ENCODE peak calls at places on chromosome 22, in five cellular contexts. J is body of pancreas, V is esophagus muscularis mucosa, N is IMR-90, I is heart left ventricle. D is an unnamed sample.

GRCh38 chr22:44341431-44342346 is 28.9 kb upstream of the SHISAL1 start:
- DNase-seq in N (peak; percentile 69), J (no peak), I (peak; percentile 39), V (no peak), D (no peak)

GRCh38 chr22:49140921-49141680 is 686.6 kb downstream of the BRD1 start:
- DNase-seq in N (no peak), V (no peak), I (no peak), J (no peak), D (no peak)

GRCh38 chr22:35380537-35381423 is at the start of gene HMOX1:
- DNase-seq in J (peak; percentile 91), I (peak; percentile 92), N (peak; percentile 85), V (peak; percentile 98), D (peak; percentile 99)

GRCh38 chr22:30005213-30005857 is 74.9 kb upstream of the HORMAD2 start:
- DNase-seq in J (peak; percentile 81), N (peak; percentile 68), I (no peak), V (no peak), D (peak; percentile 92)

GRCh38 chr22:19873138-19873959 is 18.7 kb upstream of the GNB1L start:
- DNase-seq in N (no peak), V (no peak), I (peak; percentile 9), J (peak; percentile 27), D (peak; percentile 85)

GRCh38 chr22:21025763-21026755 is 6.3 kb downstream of the SLC7A4 start:
- DNase-seq in J (no peak), V (no peak), I (no peak), N (no peak), D (no peak)

GRCh38 chr22:26599505-26599904 is 9.6 kb upstream of the TPST2 start:
- DNase-seq in N (no peak), J (no peak), V (no peak), I (no peak), D (no peak)

GRCh38 chr22:45424241-45424731 is 10.8 kb downstream of the RIBC2 start:
- DNase-seq in N (no peak), V (no peak), I (no peak), J (no peak), D (peak; percentile 86)

GRCh38 chr22:33919591-33920501 is at the start of gene LARGE1:
- DNase-seq in V (peak; percentile 92), I (peak; percentile 52), J (peak; percentile 72), N (peak; percentile 20), D (no peak)

GRCh38 chr22:49394116-49394785 is 433.4 kb downstream of the BRD1 start:
- DNase-seq in J (no peak), V (no peak), N (no peak), I (no peak), D (no peak)

GRCh38 chr22:50242406-50242949 is 2.3 kb downstream of the TUBGCP6 start:
- DNase-seq in J (no peak), V (no peak), I (no peak), N (no peak), D (no peak)

GRCh38 chr22:24845036-24845918 is 39.3 kb downstream of the SGSM1 start:
- DNase-seq in V (no peak), J (no peak), N (peak; percentile 9), I (peak; percentile 50), D (no peak)

GRCh38 chr22:45211435-45211834 is 29.3 kb downstream of the KIAA0930 start:
- DNase-seq in V (no peak), I (no peak), N (no peak), J (no peak), D (no peak)

GRCh38 chr22:35044607-35045390 is 21.2 kb upstream of the ISX start:
- DNase-seq in I (no peak), N (no peak), V (no peak), J (no peak), D (no peak)

GRCh38 chr22:44625981-44626687 is 75.9 kb upstream of the PRR5 start:
- DNase-seq in N (peak; percentile 45), J (peak; percentile 74), V (no peak), I (peak; percentile 68), D (peak; percentile 56)

GRCh38 chr22:50260801-50261614 is 475 bp downstream of the MAPK12 start:
- DNase-seq in N (peak; percentile 67), V (no peak), J (peak; percentile 53), I (no peak), D (no peak)

GRCh38 chr22:23035557-23036277 is 34.6 kb upstream of the GNAZ start:
- DNase-seq in N (no peak), J (no peak), I (no peak), V (peak; percentile 75), D (no peak)

GRCh38 chr22:48146426-48146825 is 1384.0 kb downstream of the TBC1D22A start:
- DNase-seq in I (no peak), V (no peak), J (no peak), N (no peak), D (no peak)

GRCh38 chr22:50031189-50032091 is 18.9 kb upstream of the IL17REL start:
- DNase-seq in I (no peak), V (no peak), N (no peak), J (no peak), D (no peak)

GRCh38 chr22:22049684-22050083 is 67.1 kb upstream of the TOP3B start:
- DNase-seq in J (no peak), N (no peak), V (no peak), I (no peak), D (no peak)

GRCh38 chr22:45977003-45977395 is at the start of gene WNT7B:
- DNase-seq in V (no peak), J (peak; percentile 49), I (no peak), N (no peak), D (no peak)

GRCh38 chr22:50250555-50251471 is at the start of gene HDAC10:
- DNase-seq in V (no peak), I (peak; percentile 80), N (peak; percentile 74), J (peak; percentile 86), D (peak; percentile 63)

GRCh38 chr22:27919222-27919942 is at the start of gene PITPNB:
- DNase-seq in J (peak; percentile 98), I (peak; percentile 98), V (peak; percentile 99), N (peak; percentile 97), D (peak; percentile 99)
- TF ChIP-seq POLR2A in J (peak; percentile 87), I (peak; percentile 9), V (peak; percentile 53), N (peak; percentile 87), D (no peak)

DNA sequence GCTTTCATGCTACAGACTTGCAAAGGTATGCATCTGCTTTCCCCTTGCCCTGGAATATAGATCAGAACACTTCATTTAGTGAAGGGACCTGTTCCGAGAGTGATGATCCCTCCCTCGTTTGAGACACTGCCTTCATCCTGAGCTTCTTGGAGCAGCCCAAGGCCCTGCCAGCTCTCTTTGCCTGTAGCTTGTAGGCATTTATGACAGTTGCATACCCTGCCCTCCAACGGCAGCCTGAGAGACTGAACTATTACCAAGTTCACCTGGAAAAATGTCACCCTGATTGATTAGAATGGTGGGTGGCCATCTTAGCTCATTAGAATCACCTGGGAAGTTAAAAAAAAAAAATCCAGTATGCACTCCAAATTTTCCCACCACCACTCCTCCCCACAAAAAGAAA is 1.5 kb downstream of the MICAL3 start:
- DNase-seq in J (no peak), I (no peak), V (no peak), N (no peak), D (no peak)
- H3K4me3 ChIP-seq in J (no peak overlapping the region), I (peak overlapping the region; percentile 56), V (peak overlapping the region; percentile 78), N (no peak overlapping the region), D (no peak overlapping the region)

GRCh38 chr22:28940441-28940840 is 57.1 kb downstream of the ZNRF3 start:
- DNase-seq in N (no peak), I (no peak), V (no peak), J (no peak), D (no peak)

GRCh38 chr22:28939932-28940331 is 56.6 kb downstream of the ZNRF3 start:
- DNase-seq in N (no peak), V (no peak), I (no peak), J (no peak), D (no peak)

GRCh38 chr22:28942333-28942732 is 59.0 kb downstream of the ZNRF3 start:
- DNase-seq in I (no peak), V (no peak), J (no peak), N (no peak), D (peak; percentile 36)

GRCh38 chr22:28943501-28943879 is 60.1 kb downstream of the ZNRF3 start:
- DNase-seq in J (peak; percentile 49), N (no peak), I (no peak), V (no peak), D (peak; percentile 72)

GRCh38 chr22:28942801-28943500 is 59.6 kb downstream of the ZNRF3 start:
- DNase-seq in V (no peak), N (no peak), J (no peak), I (no peak), D (no peak)
- TF ChIP-seq POLR2A in V (no peak), N (no peak), J (no peak), I (no peak), D (no peak)

GRCh38 chr22:32206774-32207758 is 2.2 kb upstream of the RFPL2 start:
- DNase-seq in J (peak; percentile 58), V (peak; percentile 79), N (no peak), I (no peak), D (no peak)
- H3K4me3 ChIP-seq in J (no peak overlapping the region), V (no peak overlapping the region), N (no peak overlapping the region), I (no peak overlapping the region), D (no peak overlapping the region)

GRCh38 chr22:38698407-38699094 is 2.2 kb downstream of the JOSD1 start:
- DNase-seq in N (no peak), V (no peak), J (no peak), I (no peak), D (no peak)

GRCh38 chr22:38694945-38695344 is 5.8 kb downstream of the JOSD1 start:
- DNase-seq in I (no peak), V (no peak), N (no peak), J (no peak), D (no peak)

GRCh38 chr22:38696606-38697005 is 4.1 kb downstream of the JOSD1 start:
- DNase-seq in I (no peak), J (no peak), N (peak; percentile 92), V (no peak), D (no peak)

GRCh38 chr22:38697055-38697980 is 3.4 kb downstream of the JOSD1 start:
- DNase-seq in V (no peak), I (peak; percentile 65), J (peak; percentile 38), N (peak; percentile 58), D (no peak)

GRCh38 chr22:38694049-38694448 is 6.7 kb downstream of the JOSD1 start:
- DNase-seq in J (no peak), V (no peak), N (no peak), I (no peak), D (no peak)
- TF ChIP-seq POLR2A in J (no peak), V (no peak), N (no peak), I (no peak), D (no peak)

GRCh38 chr22:36467042-36467810 is 14.2 kb downstream of the TXN2 start:
- DNase-seq in I (peak; percentile 84), V (no peak), N (peak; percentile 86), J (no peak), D (peak; percentile 86)
- H3K4me3 ChIP-seq in I (no peak overlapping the region), V (no peak overlapping the region), N (no peak overlapping the region), J (no peak overlapping the region), D (no peak overlapping the region)